ENCODE peak calls at places on chromosomes 1 and 21, in five cellular contexts. S is activated gamma-delta T cell treated with Interleukin-2 at 50 U/mL for 16 hours; F is KBM-7; H is left colon; N is activated naive CD4-positive, alpha-beta T cell treated with anti-CD3 and anti-CD28 coated beads, Interleukin-2, amount 50 U/mL, for 72 hours. W is an unnamed sample.

GRCh38 chr21:29436143-29436542 is 137.4 kb downstream of the BACH1 start:
- DNase-seq in S (peak; percentile 4), F (no peak), H (no peak), N (no peak), W (no peak)

GRCh38 chr1:111164151-111164550 is 24.1 kb downstream of the CEPT1 start:
- DNase-seq in H (no peak), F (no peak), N (no peak), S (no peak), W (no peak)

GRCh38 chr1:231550448-231550781 is 21.9 kb downstream of the TSNAX start:
- DNase-seq in H (no peak), S (no peak), N (no peak), F (peak; percentile 45), W (peak; percentile 17)

GRCh38 chr1:111361761-111362160 is 65.8 kb downstream of the OVGP1 start:
- DNase-seq in S (no peak), F (no peak), N (no peak), H (no peak), W (no peak)

GRCh38 chr1:11984121-11984520 is 3.9 kb downstream of the MFN2 start:
- DNase-seq in F (no peak), H (peak; percentile 44), N (no peak), S (no peak), W (no peak)

GRCh38 chr1:152110860-152111514 is 4.3 kb downstream of the TCHH start:
- DNase-seq in S (no peak), F (peak; percentile 67), H (peak; percentile 27), N (no peak), W (peak; percentile 58)

GRCh38 chr1:23344987-23345472 is 946 bp upstream of the HNRNPR start:
- DNase-seq in N (no peak), F (peak; percentile 70), S (no peak), H (no peak), W (no peak)

GRCh38 chr1:200794506-200795065 is 55.9 kb downstream of the CAMSAP2 start:
- DNase-seq in F (no peak), S (no peak), N (no peak), H (no peak), W (no peak)

GRCh38 chr1:152220166-152221163 is 3.5 kb downstream of the HRNR start:
- DNase-seq in F (no peak), N (no peak), H (no peak), S (no peak), W (no peak)

GRCh38 chr1:202844259-202844658 is 33.5 kb downstream of the PCAT6 start:
- DNase-seq in S (no peak), H (no peak), F (no peak), N (no peak), W (no peak)

GRCh38 chr1:172121071-172121717 is 279.9 kb downstream of the DNM3 start:
- DNase-seq in F (no peak), S (no peak), H (no peak), N (no peak), W (no peak)

GRCh38 chr21:42409366-42409765 is 5.7 kb downstream of the UBASH3A start:
- DNase-seq in N (peak; percentile 16), H (no peak), S (no peak), F (no peak), W (no peak)

GRCh38 chr1:10033359-10033845 is 644 bp downstream of the UBE4B start:
- DNase-seq in H (peak; percentile 33), N (no peak), S (no peak), F (no peak), W (peak; percentile 78)

GRCh38 chr1:180114546-180114945 is 40.1 kb upstream of the QSOX1 start:
- DNase-seq in N (no peak), F (no peak), S (no peak), H (no peak), W (no peak)

GRCh38 chr1:145918992-145919939 is 749 bp upstream of the PEX11B start:
- DNase-seq in F (peak; percentile 39), S (peak; percentile 12), N (peak; percentile 68), H (peak; percentile 78), W (peak; percentile 41)

GRCh38 chr1:117120774-117121588 is 568 bp downstream of the TRIM45 start:
- DNase-seq in F (peak; percentile 12), N (no peak), H (no peak), S (peak; percentile 3), W (no peak)

GRCh38 chr1:109193653-109194590 is 19.8 kb upstream of the SARS1 start:
- DNase-seq in N (no peak), H (no peak), S (peak; percentile 36), F (peak; percentile 80), W (no peak)

GRCh38 chr21:37531402-37532042 is 164.9 kb downstream of the DYRK1A start:
- DNase-seq in N (no peak), F (no peak), S (no peak), H (no peak), W (peak; percentile 8)

GRCh38 chr1:216005916-216006315 is 417.3 kb downstream of the USH2A start:
- DNase-seq in N (no peak), F (peak; percentile 7), H (no peak), S (no peak), W (peak; percentile 69)

GRCh38 chr1:89657886-89658285 is 25.0 kb downstream of the LRRC8C start:
- DNase-seq in S (no peak), N (no peak), F (peak; percentile 24), H (no peak), W (no peak)

GRCh38 chr1:2853711-2854110 is 52.2 kb upstream of the TTC34 start:
- DNase-seq in N (no peak), F (no peak), S (no peak), H (no peak), W (no peak)

GRCh38 chr1:11422701-11423100 is 56.3 kb upstream of the DISP3 start:
- DNase-seq in F (no peak), H (no peak), S (no peak), N (no peak), W (no peak)

GRCh38 chr1:224340711-224341384 is 10.9 kb upstream of the NVL start:
- DNase-seq in N (no peak), S (peak; percentile 31), H (no peak), F (no peak), W (peak; percentile 46)

GRCh38 chr1:217431395-217431794 is 199.5 kb downstream of the GPATCH2 start:
- DNase-seq in F (no peak), H (no peak), N (no peak), S (no peak), W (no peak)

GRCh38 chr21:29194342-29194741 is 63.9 kb downstream of the MAP3K7CL start:
- DNase-seq in N (no peak), F (no peak), S (no peak), H (no peak), W (no peak)